ENCODE peak calls at places on chromosomes 5 and 9, in four cellular contexts. K is HCT116, J is HepG2, V is K562. X is an unnamed sample.

GRCh38 chr5:83721878-83722779 is 1.5 kb upstream of the HAPLN1 start:
- DNase-seq in K (peak; percentile 66), V (no peak), J (peak; percentile 20), X (no peak)

GRCh38 chr9:128149001-128149701 is at the start of gene LCN2:
- DNase-seq in V (peak; percentile 16), J (no peak), K (peak; percentile 48), X (no peak)

GRCh38 chr5:12659675-12660074 is 755.4 kb upstream of the CTNND2 start:
- DNase-seq in J (no peak), V (no peak), K (no peak), X (no peak)

GRCh38 chr5:157253547-157253946 is 12.4 kb upstream of the CYFIP2 start:
- DNase-seq in K (peak; percentile 28), J (peak; percentile 35), V (peak; percentile 59), X (peak; percentile 39)

GRCh38 chr9:81474125-81474524 is 215.2 kb downstream of the TLE1 start:
- DNase-seq in K (no peak), J (no peak), V (no peak), X (no peak)

GRCh38 chr9:126393876-126394275 is 67.2 kb downstream of the MVB12B start:
- DNase-seq in K (no peak), J (no peak), V (no peak), X (no peak)

GRCh38 chr9:86546712-86547111 is 192.5 kb upstream of the TUT7 start:
- DNase-seq in K (no peak), J (no peak), V (no peak), X (no peak)

GRCh38 chr5:122701640-122702523 is 73.0 kb upstream of the SNX2 start:
- DNase-seq in V (no peak), J (no peak), K (no peak), X (no peak)

GRCh38 chr5:128539038-128539429 is 989 bp upstream of the FBN2 start:
- DNase-seq in K (no peak), V (no peak), J (no peak), X (no peak)

GRCh38 chr5:177453852-177454396 is 7.3 kb downstream of the PRR7 start:
- DNase-seq in J (no peak), K (no peak), V (no peak), X (no peak)

GRCh38 chr5:170182461-170182860 is 50.3 kb upstream of the C5orf58 start:
- DNase-seq in V (no peak), K (no peak), J (no peak), X (no peak)

GRCh38 chr5:143446535-143447226 is 43.2 kb upstream of the NR3C1 start:
- DNase-seq in V (no peak), K (no peak), J (no peak), X (no peak)

GRCh38 chr9:134442087-134442470 is 115.8 kb downstream of the RXRA start:
- DNase-seq in K (no peak), J (no peak), V (no peak), X (no peak)

GRCh38 chr5:176534640-176535039 is 2.6 kb downstream of the RNF44 start:
- DNase-seq in V (no peak), K (no peak), J (no peak), X (no peak)

GRCh38 chr5:42583322-42583721 is 160.1 kb downstream of the GHR start:
- DNase-seq in K (peak; percentile 37), V (peak; percentile 69), J (peak; percentile 64), X (peak; percentile 35)

GRCh38 chr9:93295456-93296076 is 111.6 kb downstream of the WNK2 start:
- DNase-seq in K (no peak), V (no peak), J (no peak), X (no peak)

GRCh38 chr5:64331597-64332277 is 166.1 kb downstream of the RNF180 start:
- DNase-seq in J (no peak), V (no peak), K (no peak), X (no peak)

GRCh38 chr9:99357575-99357974 is 135.5 kb downstream of the SEC61B start:
- DNase-seq in V (no peak), K (no peak), J (no peak), X (no peak)

GRCh38 chr5:34903260-34903659 is 12.0 kb downstream of the RAD1 start:
- DNase-seq in J (no peak), K (no peak), V (no peak), X (no peak)

GRCh38 chr5:32710335-32710858 is 724 bp upstream of the NPR3 start:
- DNase-seq in K (no peak), J (no peak), V (no peak), X (no peak)

GRCh38 chr9:87494970-87495471 is 2.6 kb upstream of the DAPK1 start:
- DNase-seq in J (no peak), V (peak; percentile 19), K (no peak), X (no peak)

GRCh38 chr5:173395257-173395932 is 67.2 kb upstream of the STC2 start:
- DNase-seq in V (peak; percentile 29), K (peak; percentile 6), J (peak; percentile 16), X (no peak)

DNA sequence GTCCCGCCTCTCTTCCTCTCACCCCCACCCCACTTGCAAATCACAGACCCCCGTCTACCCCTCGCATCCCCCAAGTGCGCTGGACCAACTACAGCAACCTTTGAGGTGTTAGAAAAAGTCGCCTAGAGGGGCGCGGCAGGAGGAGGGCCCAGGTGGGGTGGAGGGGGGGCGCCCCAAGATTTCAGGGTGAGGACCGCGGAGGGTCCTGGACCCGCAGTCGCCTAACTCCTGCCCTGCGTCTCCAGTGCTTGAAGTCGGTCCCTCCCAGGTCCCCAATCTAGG is 381 bp upstream of the EGFLAM start:
- DNase-seq in J (no peak), K (no peak), V (no peak), X (no peak)
- H3K4me3 ChIP-seq in J (peak overlapping the region; percentile 71), K (no peak overlapping the region), V (no peak overlapping the region), X (no peak overlapping the region)

GRCh38 chr9:129436751-129437625 is 183.9 kb downstream of the C9orf50 start:
- DNase-seq in K (no peak), V (peak; percentile 65), J (no peak), X (no peak)

GRCh38 chr9:129439242-129439641 is 181.7 kb downstream of the C9orf50 start:
- DNase-seq in J (no peak), K (no peak), V (no peak), X (no peak)

GRCh38 chr9:129435272-129435671 is 185.6 kb downstream of the C9orf50 start:
- DNase-seq in V (no peak), K (no peak), J (no peak), X (no peak)

GRCh38 chr9:129435996-129436676 is 184.8 kb downstream of the C9orf50 start:
- DNase-seq in K (no peak), V (no peak), J (no peak), X (no peak)

GRCh38 chr9:129437626-129438323 is 183.1 kb downstream of the C9orf50 start:
- DNase-seq in J (no peak), V (peak; percentile 41), K (no peak), X (no peak)
- TF ChIP-seq TCF7L2 in J (no peak), V (no peak), K (no peak), X (no peak)

DNA sequence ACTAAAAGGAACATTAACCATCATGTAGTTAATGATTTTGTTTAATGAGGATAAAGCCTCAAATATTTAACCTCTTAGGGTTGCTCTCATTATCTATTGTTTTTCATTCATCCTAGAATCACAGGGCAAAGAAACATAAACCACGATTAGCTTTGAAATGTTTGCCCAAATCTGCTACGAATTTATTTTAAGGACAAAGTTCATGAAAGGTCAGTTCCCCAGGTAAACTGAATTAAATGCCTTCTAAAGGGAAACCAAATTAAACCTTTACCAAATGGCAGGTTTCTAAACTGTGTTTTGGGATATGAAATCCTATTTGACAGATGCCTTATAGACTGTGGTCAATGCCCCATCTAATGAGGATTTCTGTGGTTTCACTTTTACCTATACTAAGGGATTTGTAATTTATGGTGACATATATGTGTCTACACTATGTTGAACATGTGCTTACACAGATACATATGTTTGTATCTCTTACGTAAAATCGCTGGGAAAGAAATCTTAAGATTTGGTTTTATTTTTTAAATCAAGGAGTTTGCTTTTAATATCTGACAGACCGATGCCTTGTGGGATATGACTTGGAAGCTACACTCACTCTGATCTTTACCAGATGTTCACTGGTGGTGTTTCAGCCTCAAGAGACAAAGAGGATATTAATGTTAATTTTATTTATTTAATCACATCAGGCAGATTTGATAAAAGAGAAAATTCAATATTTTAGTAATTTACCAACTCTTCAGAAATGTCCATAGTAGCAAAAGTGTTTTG is 188.5 kb downstream of the GLIS3 start:
- DNase-seq in J (no peak), V (no peak), K (no peak), X (no peak)
- H3K4me3 ChIP-seq in J (no peak overlapping the region), V (no peak overlapping the region), K (no peak overlapping the region), X (no peak overlapping the region)

GRCh38 chr5:15791859-15792258 is 291.9 kb downstream of the FBXL7 start:
- DNase-seq in K (no peak), J (no peak), V (no peak), X (no peak)

GRCh38 chr5:15796557-15796956 is 296.6 kb downstream of the FBXL7 start:
- DNase-seq in J (no peak), V (no peak), K (no peak), X (no peak)

GRCh38 chr5:15796096-15796495 is 296.1 kb downstream of the FBXL7 start:
- DNase-seq in K (no peak), V (no peak), J (no peak), X (no peak)

GRCh38 chr5:15797116-15797515 is 297.1 kb downstream of the FBXL7 start:
- DNase-seq in K (no peak), J (no peak), V (no peak), X (no peak)

DNA sequence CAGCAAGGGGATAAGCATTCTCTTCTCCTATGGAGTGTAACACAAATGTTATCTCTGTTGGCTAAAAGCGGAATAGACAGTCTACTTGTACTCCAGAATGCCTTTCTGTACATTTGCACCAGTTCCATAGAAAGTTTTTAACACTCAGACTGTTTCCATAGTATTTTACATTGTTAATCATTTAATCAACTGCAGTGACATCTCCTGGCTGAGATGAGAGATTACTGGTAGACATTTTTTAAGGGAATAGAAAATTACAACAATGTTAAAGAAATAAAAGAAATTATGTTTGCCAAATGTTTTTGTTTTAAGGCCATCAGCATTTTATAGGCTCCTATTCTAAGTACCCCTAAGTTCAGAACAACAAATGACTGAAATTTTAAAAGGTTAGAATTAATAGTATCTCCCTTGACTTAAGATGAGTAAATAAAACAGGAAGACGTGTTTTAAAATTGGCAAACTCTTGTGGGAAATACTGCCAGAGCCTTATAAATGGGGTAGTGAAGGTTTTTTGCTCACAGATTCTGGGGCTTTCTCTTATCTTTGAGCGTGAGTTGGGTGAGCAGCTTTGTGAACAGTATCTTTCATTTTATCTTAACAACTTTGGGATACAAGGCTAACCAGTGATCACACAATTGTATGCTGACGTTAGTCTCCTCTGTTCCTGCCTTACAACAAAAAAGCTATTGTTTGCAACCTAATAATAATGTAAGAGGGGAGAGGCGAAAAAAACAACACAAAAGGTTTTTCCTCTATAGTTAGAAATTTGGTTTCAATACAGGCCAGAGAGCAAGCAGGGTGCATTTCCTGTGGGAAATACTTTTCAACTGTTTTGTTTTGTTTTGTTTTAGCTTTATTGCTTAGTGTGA is 294.4 kb downstream of the FBXL7 start:
- DNase-seq in J (no peak), V (no peak), K (no peak), X (no peak)
- TF ChIP-seq TCF7L2 in J (no peak), V (no peak), K (no peak), X (no peak)

X was measured in Panc1.